ENCODE peak calls at places on chromosome 12, in four cellular contexts. One of them, this sample, is unnamed. For H3K4me1, the result is how much of the 10 kb centered on the place peaks cover.

GRCh38 chr12:62720661-62721330 is 214.2 kb downstream of the PPM1H start:
- DNase-seq in neural progenitor cell: no peak
- DNase-seq in tibial artery: no peak
- DNase-seq in tibial nerve: peak
- DNase-seq in this sample: no peak

GRCh38 chr12:117528538-117528937 is 167.1 kb upstream of the NOS1 start:
- DNase-seq in neural progenitor cell: no peak
- DNase-seq in tibial artery: no peak
- DNase-seq in tibial nerve: no peak
- DNase-seq in this sample: no peak

GRCh38 chr12:124469193-124469888 is 98.1 kb downstream of the NCOR2 start:
- DNase-seq in neural progenitor cell: peak
- DNase-seq in tibial artery: no peak
- DNase-seq in tibial nerve: no peak
- DNase-seq in this sample: no peak

GRCh38 chr12:12097821-12098688 is 27.3 kb downstream of the BCL2L14 start:
- DNase-seq in neural progenitor cell: no peak
- DNase-seq in tibial artery: no peak
- DNase-seq in tibial nerve: no peak
- DNase-seq in this sample: no peak

GRCh38 chr12:125856366-125856765 is 791.1 kb downstream of the AACS start:
- DNase-seq in neural progenitor cell: no peak
- DNase-seq in tibial artery: no peak
- DNase-seq in tibial nerve: no peak
- DNase-seq in this sample: no peak

GRCh38 chr12:92621833-92622232 is 81.0 kb upstream of the PLEKHG7 start:
- DNase-seq in neural progenitor cell: no peak
- DNase-seq in tibial artery: no peak
- DNase-seq in tibial nerve: no peak
- DNase-seq in this sample: no peak

GRCh38 chr12:108638141-108638823 is 4.6 kb upstream of the SELPLG start:
- DNase-seq in neural progenitor cell: peak
- DNase-seq in tibial artery: peak
- DNase-seq in tibial nerve: no peak
- DNase-seq in this sample: no peak

GRCh38 chr12:121753844-121754264 is 39.6 kb downstream of the RHOF start:
- DNase-seq in neural progenitor cell: no peak
- DNase-seq in tibial artery: peak
- DNase-seq in tibial nerve: peak
- DNase-seq in this sample: peak

GRCh38 chr12:54509660-54510059 is 12.1 kb downstream of the NCKAP1L start:
- DNase-seq in neural progenitor cell: no peak
- DNase-seq in tibial artery: no peak
- DNase-seq in tibial nerve: no peak
- DNase-seq in this sample: no peak

GRCh38 chr12:65699251-65699650 is 125.0 kb upstream of the HMGA2 start:
- DNase-seq in neural progenitor cell: no peak
- DNase-seq in tibial artery: no peak
- DNase-seq in tibial nerve: no peak
- DNase-seq in this sample: no peak

GRCh38 chr12:6084969-6085450 is 39.5 kb downstream of the VWF start:
- DNase-seq in neural progenitor cell: peak
- DNase-seq in tibial artery: peak
- DNase-seq in tibial nerve: no peak
- DNase-seq in this sample: no peak

GRCh38 chr12:66025477-66025876 is 105.1 kb downstream of the LLPH start:
- DNase-seq in neural progenitor cell: no peak
- DNase-seq in tibial artery: no peak
- DNase-seq in tibial nerve: no peak
- DNase-seq in this sample: no peak

GRCh38 chr12:12016284-12017100 is 54.2 kb upstream of the BCL2L14 start:
- DNase-seq in neural progenitor cell: no peak
- DNase-seq in tibial artery: no peak
- DNase-seq in tibial nerve: no peak
- DNase-seq in this sample: no peak

GRCh38 chr12:123267991-123268843 is 3.4 kb downstream of the CDK2AP1 start:
- DNase-seq in neural progenitor cell: no peak
- DNase-seq in tibial artery: no peak
- DNase-seq in tibial nerve: no peak
- DNase-seq in this sample: peak

GRCh38 chr12:54439521-54440255 is 20.6 kb upstream of the ITGA5 start:
- DNase-seq in neural progenitor cell: peak
- DNase-seq in tibial artery: no peak
- DNase-seq in tibial nerve: no peak
- DNase-seq in this sample: no peak

GRCh38 chr12:90829044-90829443 is 125.9 kb downstream of the CCER1 start:
- DNase-seq in neural progenitor cell: no peak
- DNase-seq in tibial artery: no peak
- DNase-seq in tibial nerve: no peak
- DNase-seq in this sample: no peak

GRCh38 chr12:111448831-111449790 is 43.4 kb downstream of the SH2B3 start:
- DNase-seq in neural progenitor cell: no peak
- DNase-seq in tibial artery: no peak
- DNase-seq in tibial nerve: no peak
- DNase-seq in this sample: no peak

GRCh38 chr12:46702581-46703344 is 123.0 kb downstream of the SLC38A4 start:
- DNase-seq in neural progenitor cell: peak
- DNase-seq in tibial artery: no peak
- DNase-seq in tibial nerve: no peak
- DNase-seq in this sample: no peak

GRCh38 chr12:6540181-6540877 is 6.0 kb downstream of the GAPDH start:
- DNase-seq in neural progenitor cell: peak
- DNase-seq in tibial artery: peak
- DNase-seq in tibial nerve: peak
- DNase-seq in this sample: peak

DNA sequence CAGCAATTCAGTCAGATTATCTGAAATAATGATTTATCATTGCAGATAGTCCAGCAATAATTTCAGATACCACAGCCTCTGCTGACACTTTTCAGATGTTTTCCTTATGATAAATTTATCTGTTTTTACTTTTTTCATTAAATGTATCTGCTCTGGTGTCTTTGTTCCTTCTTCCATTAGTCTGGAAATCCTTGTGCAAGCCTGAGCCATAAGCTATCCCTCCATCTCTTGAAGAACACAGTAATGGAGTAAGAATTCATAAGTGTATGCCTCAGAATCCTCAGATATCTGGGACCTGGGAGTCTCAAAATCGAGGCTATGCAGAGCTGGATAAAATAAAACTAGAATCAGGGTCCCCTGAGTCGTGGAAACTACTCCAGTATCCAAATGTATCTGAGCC is 146.5 kb upstream of the KRR1 start:
- DNase-seq in neural progenitor cell: no peak
- DNase-seq in tibial artery: no peak
- DNase-seq in tibial nerve: no peak
- DNase-seq in this sample: no peak
- H3K27ac ChIP-seq in neural progenitor cell: no peak
- H3K27ac ChIP-seq in tibial artery: no peak
- H3K27ac ChIP-seq in tibial nerve: no peak
- H3K27ac ChIP-seq in this sample: no peak

DNA sequence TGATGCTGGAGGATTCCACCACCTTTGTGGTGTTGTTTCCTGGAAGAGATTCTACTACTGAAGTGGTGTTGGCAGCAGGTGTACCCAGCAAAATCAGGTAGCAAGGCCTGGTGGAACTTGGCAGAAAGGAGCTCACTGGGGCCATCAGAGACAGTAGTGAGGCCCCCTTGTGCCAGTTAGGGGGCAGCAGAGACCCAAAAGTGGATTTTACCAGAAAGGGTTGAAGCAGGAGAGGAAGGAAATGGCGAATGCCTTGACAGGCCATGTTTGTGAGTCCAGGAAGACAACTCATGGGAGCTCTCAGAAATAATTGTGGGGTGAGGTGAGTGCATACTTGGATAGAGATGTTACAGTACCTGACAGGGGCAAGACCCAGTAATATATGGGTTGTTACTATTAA is 137.7 kb upstream of the FGD4 start:
- DNase-seq in neural progenitor cell: peak
- DNase-seq in tibial artery: no peak
- DNase-seq in tibial nerve: no peak
- DNase-seq in this sample: no peak
- H3K4me1 ChIP-seq in neural progenitor cell: under half
- H3K4me1 ChIP-seq in tibial artery: under half
- H3K4me1 ChIP-seq in tibial nerve: under half
- H3K4me1 ChIP-seq in this sample: under half

GRCh38 chr12:3802721-3803120 is 49.8 kb upstream of the CRACR2A start:
- DNase-seq in neural progenitor cell: no peak
- DNase-seq in tibial artery: no peak
- DNase-seq in tibial nerve: no peak
- DNase-seq in this sample: no peak
- H3K27ac ChIP-seq in neural progenitor cell: no peak
- H3K27ac ChIP-seq in tibial artery: no peak
- H3K27ac ChIP-seq in tibial nerve: no peak
- H3K27ac ChIP-seq in this sample: no peak

DNA sequence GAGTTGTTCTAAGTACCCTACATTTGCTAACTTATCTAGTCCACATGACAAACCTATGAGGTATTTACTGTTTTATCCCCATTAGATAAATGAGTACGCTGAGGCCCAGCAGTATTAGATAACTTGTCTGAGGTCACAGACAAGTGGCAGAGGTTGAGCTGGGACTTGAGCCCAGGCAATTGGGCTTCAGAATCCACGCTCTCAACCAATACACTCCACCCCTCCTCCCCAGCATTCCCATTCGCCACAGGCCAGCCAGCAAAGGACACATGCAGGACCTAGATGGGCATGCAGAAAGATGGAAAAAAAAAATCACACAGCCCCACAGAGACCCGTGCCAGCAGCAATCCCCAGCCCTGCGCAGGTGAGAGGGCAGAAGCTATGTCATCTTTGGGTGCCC is 12.4 kb downstream of the HDAC7 start:
- DNase-seq in neural progenitor cell: no peak
- DNase-seq in tibial artery: no peak
- DNase-seq in tibial nerve: no peak
- DNase-seq in this sample: no peak
- H3K4me1 ChIP-seq in neural progenitor cell: under half
- H3K4me1 ChIP-seq in tibial artery: half or more
- H3K4me1 ChIP-seq in tibial nerve: under half
- H3K4me1 ChIP-seq in this sample: under half

GRCh38 chr12:104896710-104897109 is 61.4 kb downstream of the SLC41A2 start:
- DNase-seq in neural progenitor cell: no peak
- DNase-seq in tibial artery: no peak
- DNase-seq in tibial nerve: no peak
- DNase-seq in this sample: no peak
- H3K27ac ChIP-seq in neural progenitor cell: no peak
- H3K27ac ChIP-seq in tibial artery: no peak
- H3K27ac ChIP-seq in tibial nerve: no peak
- H3K27ac ChIP-seq in this sample: no peak

GRCh38 chr12:116196752-116197718 is 80.5 kb downstream of the MED13L start:
- DNase-seq in neural progenitor cell: no peak
- DNase-seq in tibial artery: no peak
- DNase-seq in tibial nerve: no peak
- DNase-seq in this sample: no peak
- H3K4me1 ChIP-seq in neural progenitor cell: under half
- H3K4me1 ChIP-seq in tibial artery: half or more
- H3K4me1 ChIP-seq in tibial nerve: under half
- H3K4me1 ChIP-seq in this sample: under half